ENCODE peak calls at places on chromosomes 3 and 15, in six cellular contexts. P is IMR-90, G is neuronal stem cell, S is H1, E is trophoblast cell, R is mesenchymal stem cell. U is an unnamed sample.

GRCh38 chr15:37217567-37217966 is 117.2 kb upstream of the MEIS2 start:
- DNase-seq in S (no peak), P (no peak), E (no peak), G (no peak), R (no peak), U (peak)

GRCh38 chr3:145190138-145190537 is 970.8 kb downstream of the PLOD2 start:
- DNase-seq in P (no peak), E (no peak), S (no peak), R (no peak), G (no peak), U (no peak)

GRCh38 chr3:185250247-185250646 is 3.6 kb downstream of the EHHADH start:
- DNase-seq in S (no peak), G (no peak), E (no peak), P (peak), R (no peak), U (peak)

GRCh38 chr3:52393959-52394670 is 50.8 kb downstream of the SEMA3G start:
- DNase-seq in E (no peak), R (no peak), P (no peak), G (no peak), S (no peak), U (no peak)

GRCh38 chr3:124858275-124858674 is 28.9 kb downstream of the ITGB5 start:
- DNase-seq in R (peak), E (no peak), P (peak), S (no peak), G (no peak), U (no peak)

GRCh38 chr15:40379853-40380252 is 2.7 kb upstream of the KNSTRN start:
- DNase-seq in S (no peak), G (no peak), R (peak), P (peak), E (peak), U (peak)

GRCh38 chr3:58008140-58009025 is at the start of gene FLNB:
- DNase-seq in E (peak), P (peak), G (peak), S (peak), R (peak), U (peak)

GRCh38 chr3:81716870-81717509 is 44.5 kb downstream of the GBE1 start:
- DNase-seq in G (no peak), P (peak), E (no peak), R (peak), S (no peak), U (peak)

GRCh38 chr3:59425942-59426341 is 376.1 kb upstream of the CFAP20DC start:
- DNase-seq in R (no peak), P (no peak), E (no peak), G (no peak), S (no peak), U (no peak)

GRCh38 chr3:129694228-129694627 is 87.8 kb upstream of the PLXND1 start:
- DNase-seq in P (no peak), R (no peak), E (peak), S (no peak), G (no peak), U (peak)

GRCh38 chr3:9768376-9768775 is 1.4 kb downstream of the CAMK1 start:
- DNase-seq in G (no peak), S (no peak), P (no peak), R (no peak), E (no peak), U (no peak)

GRCh38 chr15:60554494-60554893 is 75.6 kb upstream of the ICE2 start:
- DNase-seq in P (no peak), G (no peak), S (no peak), E (no peak), R (no peak), U (no peak)

GRCh38 chr3:107813066-107813465 is 277.8 kb downstream of the CD47 start:
- DNase-seq in R (no peak), G (no peak), P (peak), E (peak), S (no peak), U (no peak)

GRCh38 chr15:87935583-87935982 is 321.0 kb downstream of the NTRK3 start:
- DNase-seq in P (no peak), S (no peak), G (no peak), R (no peak), E (no peak), U (no peak)

GRCh38 chr3:33428812-33429211 is 11.4 kb downstream of the UBP1 start:
- DNase-seq in S (no peak), E (no peak), P (no peak), G (no peak), R (no peak), U (no peak)

GRCh38 chr3:159627229-159627628 is 361.4 kb upstream of the IL12A start:
- DNase-seq in G (no peak), E (no peak), P (no peak), R (no peak), S (no peak), U (no peak)

GRCh38 chr3:159829056-159829995 is 159.3 kb upstream of the IL12A start:
- DNase-seq in G (no peak), E (no peak), P (peak), R (peak), S (no peak), U (no peak)

GRCh38 chr3:173401369-173401768 is 3.8 kb downstream of the NLGN1 start:
- DNase-seq in E (no peak), P (no peak), S (no peak), G (no peak), R (no peak), U (no peak)

GRCh38 chr15:98154863-98155262 is 194.4 kb downstream of the ARRDC4 start:
- DNase-seq in P (peak), E (peak), S (no peak), G (no peak), R (peak), U (peak)

GRCh38 chr15:101242160-101242998 is 9.5 kb downstream of the CHSY1 start:
- DNase-seq in E (peak), R (peak), P (peak), S (no peak), G (no peak), U (no peak)

GRCh38 chr3:115658337-115659181 is 35.2 kb downstream of the GAP43 start:
- DNase-seq in G (peak), S (peak), R (peak), E (peak), P (peak), U (peak)

GRCh38 chr3:34212671-34213070 is 414.2 kb downstream of the PDCD6IP start:
- DNase-seq in E (no peak), S (no peak), G (peak), R (no peak), P (peak), U (no peak)

GRCh38 chr3:99662838-99663570 is 24.6 kb downstream of the COL8A1 start:
- DNase-seq in G (no peak), E (no peak), R (no peak), S (no peak), P (no peak), U (no peak)

GRCh38 chr3:126873416-126873815 is 109.5 kb upstream of the PLXNA1 start:
- DNase-seq in E (no peak), P (no peak), G (no peak), R (no peak), S (no peak), U (no peak)

GRCh38 chr3:149628957-149629670 is 28.7 kb downstream of the WWTR1 start:
- DNase-seq in G (no peak), R (peak), S (no peak), E (no peak), P (peak), U (no peak)

GRCh38 chr15:64892850-64893403 is 18.8 kb upstream of the ANKDD1A start:
- DNase-seq in E (no peak), G (no peak), P (no peak), S (no peak), R (no peak), U (no peak)

GRCh38 chr3:118936811-118937210 is 97.8 kb downstream of the IGSF11 start:
- DNase-seq in E (no peak), P (no peak), S (no peak), G (no peak), R (no peak), U (no peak)

GRCh38 chr3:156298938-156299337 is 178.6 kb downstream of the KCNAB1 start:
- DNase-seq in G (no peak), S (no peak), R (no peak), P (no peak), E (peak), U (no peak)

GRCh38 chr15:36996121-36996520 is 104.2 kb downstream of the MEIS2 start:
- DNase-seq in G (no peak), E (no peak), S (no peak), P (no peak), R (no peak), U (no peak)

GRCh38 chr3:122620399-122620798 is 42.9 kb downstream of the PARP15 start:
- DNase-seq in S (no peak), E (no peak), P (no peak), G (no peak), R (no peak), U (no peak)

GRCh38 chr3:184582583-184582982 is 21.0 kb downstream of the EPHB3 start:
- DNase-seq in S (peak), E (peak), R (peak), G (no peak), P (no peak), U (peak)

GRCh38 chr3:65146149-65146548 is 458.3 kb upstream of the ADAMTS9 start:
- DNase-seq in S (peak), E (peak), R (peak), P (no peak), G (no peak), U (peak)

GRCh38 chr3:50607271-50608091 is 4.1 kb downstream of the CISH start:
- DNase-seq in P (no peak), R (no peak), G (no peak), E (no peak), S (no peak), U (no peak)

GRCh38 chr3:25432191-25432720 is 4.2 kb downstream of the RARB start:
- DNase-seq in R (no peak), P (no peak), E (no peak), S (no peak), G (no peak), U (no peak)
- H3K4me3 ChIP-seq in R (no peak), P (no peak), E (no peak), S (no peak), G (no peak), U (no peak)

GRCh38 chr15:33641069-33641468 is 327.2 kb upstream of the CHRM5 start:
- DNase-seq in G (no peak), P (no peak), R (no peak), E (no peak), S (no peak), U (no peak)

GRCh38 chr15:33639051-33639450 is 328.3 kb downstream of the RYR3 start:
- DNase-seq in P (no peak), R (no peak), S (no peak), G (no peak), E (no peak), U (no peak)

GRCh38 chr15:33639968-33640367 is 328.3 kb upstream of the CHRM5 start:
- DNase-seq in P (no peak), E (no peak), R (no peak), G (no peak), S (no peak), U (no peak)

GRCh38 chr15:33638439-33638838 is 327.7 kb downstream of the RYR3 start:
- DNase-seq in G (no peak), E (no peak), R (no peak), P (no peak), S (no peak), U (no peak)

DNA sequence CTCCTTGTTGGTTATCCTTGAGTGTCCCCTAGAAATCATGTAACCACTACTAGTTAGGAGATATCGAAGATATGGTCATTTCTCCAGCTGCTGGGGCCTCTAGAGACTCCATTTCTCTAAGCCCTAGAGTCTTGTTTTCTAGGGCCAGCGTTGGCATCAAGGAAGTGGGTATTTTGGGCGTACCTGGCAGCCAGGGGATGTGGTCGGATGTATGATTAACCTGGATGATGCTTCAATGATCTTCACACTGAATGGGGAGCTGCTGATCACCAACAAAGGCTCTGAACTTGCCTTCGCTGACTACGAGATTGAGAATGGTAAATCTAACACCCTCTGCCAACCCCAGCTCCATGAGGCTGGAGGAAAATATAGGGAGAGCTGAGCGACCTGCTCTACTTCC is 325.5 kb downstream of the RYR3 start:
- DNase-seq in G (no peak), R (no peak), P (no peak), S (no peak), E (no peak), U (no peak)
- H2AK5ac ChIP-seq in G (no peak), R (no peak), P (no peak), S (no peak), E (no peak), U (no peak)

GRCh38 chr3:167864559-167864887 is 129.0 kb downstream of the SERPINI1 start:
- DNase-seq in P (no peak), S (no peak), R (peak), E (no peak), G (no peak), U (no peak)
- H3K4me3 ChIP-seq in P (no peak), S (no peak), R (no peak), E (no peak), G (no peak), U (no peak)

GRCh38 chr3:45632956-45633355 is 38.4 kb downstream of the LIMD1 start:
- DNase-seq in G (no peak), S (no peak), P (no peak), R (no peak), E (no peak), U (no peak)

GRCh38 chr3:45639044-45639392 is 44.5 kb downstream of the LIMD1 start:
- DNase-seq in R (no peak), G (no peak), S (no peak), E (peak), P (no peak), U (no peak)

GRCh38 chr3:45638299-45639043 is 43.9 kb downstream of the LIMD1 start:
- DNase-seq in E (no peak), G (no peak), S (no peak), P (no peak), R (no peak), U (no peak)

GRCh38 chr3:45631486-45631885 is 36.9 kb downstream of the LIMD1 start:
- DNase-seq in E (no peak), S (no peak), G (no peak), P (no peak), R (no peak), U (no peak)

DNA sequence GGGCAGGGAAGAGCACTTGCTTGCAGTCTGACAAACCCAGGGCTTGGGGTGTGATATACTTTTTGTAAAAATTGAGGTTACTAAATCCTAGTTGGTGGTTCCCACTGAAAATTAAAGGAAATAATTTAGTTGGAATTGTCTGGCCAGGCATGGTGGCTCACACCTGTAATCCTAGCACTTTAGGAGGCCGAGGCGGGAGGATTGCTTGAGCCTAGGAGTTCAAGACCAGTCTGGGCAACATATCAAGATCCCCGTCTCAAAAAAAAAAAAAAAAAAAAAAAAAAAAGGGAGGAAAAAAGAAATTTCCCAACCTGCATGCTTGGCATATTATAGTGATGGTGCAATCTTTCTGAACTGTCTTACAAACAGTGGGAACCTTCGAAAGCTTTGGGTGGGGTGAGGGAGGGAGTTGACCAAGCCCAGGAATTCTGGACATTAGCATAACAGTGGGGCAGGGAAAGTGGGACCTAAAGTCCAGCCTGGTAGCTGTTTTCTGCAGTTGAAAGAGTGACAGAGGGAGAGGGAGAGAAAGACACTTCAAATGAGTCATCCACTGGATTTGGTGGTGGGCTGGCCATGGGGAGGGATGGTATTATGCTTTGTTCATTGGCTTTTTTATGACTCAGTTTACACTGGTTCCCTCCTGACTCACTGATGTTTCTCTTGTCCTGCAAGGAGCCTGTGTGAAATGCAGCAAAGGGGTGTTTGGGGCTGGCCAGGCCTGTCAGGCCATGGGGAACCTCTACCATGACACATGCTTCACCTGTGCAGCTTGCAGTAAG is 41.1 kb downstream of the LIMD1 start:
- DNase-seq in E (peak), R (peak), S (no peak), G (no peak), P (peak), U (peak)
- H2AK5ac ChIP-seq in E (no peak), R (peak), S (peak), G (no peak), P (peak), U (peak)

GRCh38 chr3:97823081-97823480 is 1.3 kb downstream of the CRYBG3 start:
- DNase-seq in P (no peak), S (no peak), R (peak), G (no peak), E (peak), U (no peak)
- H3K4me3 ChIP-seq in P (peak), S (peak), R (peak), G (no peak), E (no peak), U (no peak)

GRCh38 chr3:29454326-29454725 is 173.5 kb downstream of the RBMS3 start:
- DNase-seq in S (no peak), P (no peak), R (no peak), G (no peak), E (no peak), U (no peak)
- H2AK5ac ChIP-seq in S (no peak), P (no peak), R (no peak), G (no peak), E (no peak), U (no peak)

DNA sequence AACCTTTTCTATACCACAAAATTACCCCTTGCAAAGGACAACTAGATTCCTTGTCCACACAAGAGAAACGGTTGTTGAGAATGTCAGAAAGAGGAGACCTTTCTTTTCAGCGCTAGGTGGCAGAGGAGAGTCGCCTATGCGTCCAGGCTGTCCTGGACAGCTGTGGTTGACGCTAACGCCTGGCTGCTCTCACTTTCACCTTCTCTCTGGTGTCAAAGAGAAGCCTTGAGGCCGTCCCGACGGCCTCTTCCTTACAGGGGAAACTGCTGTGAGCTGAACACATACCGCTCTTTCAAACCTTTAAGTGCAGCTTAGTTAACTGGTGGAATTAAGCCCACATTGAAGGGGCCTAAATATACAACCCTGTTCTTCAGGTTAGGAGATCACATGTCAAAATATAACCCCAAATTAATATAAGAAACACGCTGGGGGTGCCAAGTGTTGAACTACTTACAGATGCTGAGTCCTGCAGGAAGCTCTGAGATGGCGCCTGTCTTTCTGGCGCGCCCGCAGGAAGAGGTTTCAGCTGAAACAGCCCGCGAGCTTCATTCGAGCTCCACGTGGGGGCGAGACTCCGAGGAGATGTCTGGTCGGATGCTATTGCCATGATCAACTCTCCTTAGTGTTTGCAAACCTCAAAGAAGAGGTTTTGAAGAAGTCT is 26.1 kb upstream of the KBTBD8 start:
- DNase-seq in P (peak), R (peak), E (peak), G (peak), S (peak), U (peak)
- H3K4me3 ChIP-seq in P (peak), R (peak), E (no peak), G (no peak), S (no peak), U (no peak)

GRCh38 chr3:196643761-196644160 is 4.3 kb downstream of the NRROS start:
- DNase-seq in E (no peak), G (no peak), P (no peak), S (no peak), R (no peak), U (no peak)

GRCh38 chr3:196646736-196647216 is 7.3 kb downstream of the NRROS start:
- DNase-seq in E (no peak), P (no peak), R (no peak), S (no peak), G (no peak), U (no peak)

GRCh38 chr3:196648856-196649255 is 9.4 kb downstream of the NRROS start:
- DNase-seq in P (no peak), R (peak), G (no peak), S (no peak), E (no peak), U (no peak)

GRCh38 chr3:196645091-196645490 is 5.6 kb downstream of the NRROS start:
- DNase-seq in R (no peak), S (no peak), E (no peak), G (no peak), P (no peak), U (no peak)

DNA sequence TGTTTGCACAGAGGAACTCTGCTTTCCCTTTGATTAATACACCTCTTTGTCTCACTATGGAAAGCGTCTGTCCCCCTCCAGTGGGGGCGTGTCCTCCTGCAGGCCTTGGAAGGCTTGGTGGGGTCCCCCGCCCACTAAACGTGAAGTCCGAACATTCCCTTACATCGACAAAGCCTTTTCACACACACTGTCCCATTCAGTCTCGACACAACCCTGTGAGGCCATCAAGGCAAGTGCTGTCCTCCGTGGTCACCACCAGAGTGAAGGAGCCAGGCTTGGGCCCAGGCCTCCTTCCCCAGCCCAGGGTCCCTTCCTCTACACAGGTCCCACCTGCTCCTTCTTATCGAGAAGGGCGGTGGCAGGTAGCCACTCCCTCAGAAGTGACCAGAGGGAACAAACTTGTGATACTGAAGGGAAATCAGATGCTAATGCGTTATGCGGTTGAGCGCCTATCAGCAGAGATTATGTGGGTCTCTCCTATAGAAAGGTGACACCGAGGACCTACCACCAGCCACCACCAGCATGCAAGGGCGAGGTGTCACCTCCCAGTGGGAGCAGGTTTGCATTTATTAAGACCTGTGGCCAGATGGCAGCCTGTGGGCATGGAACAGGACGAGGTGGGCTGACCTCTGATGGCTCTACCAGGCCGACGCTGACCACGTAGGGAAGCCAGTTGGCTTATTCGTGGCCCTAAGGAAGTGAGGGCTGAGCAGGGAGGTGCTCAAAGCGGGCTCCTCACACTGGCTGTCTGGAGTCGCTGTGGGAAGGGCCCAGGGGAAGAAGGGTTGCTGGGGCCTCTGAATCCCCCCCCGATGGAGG is 6.6 kb downstream of the NRROS start:
- DNase-seq in P (no peak), E (no peak), R (no peak), G (no peak), S (no peak), U (no peak)
- H2AK5ac ChIP-seq in P (no peak), E (no peak), R (no peak), G (peak), S (peak), U (no peak)

U was measured in mesendoderm.